ENCODE peak calls at places on chromosome 20, in seven cellular contexts. R is right atrium auricular region; O is mesenteric fat pad; Y is CD8-positive, alpha-beta T cell; C is hypothalamus; M is glutamatergic neuron; V is stimulated activated CD8-positive, alpha-beta memory T cell treated with anti-CD3 and anti-CD28 coated beads, Interleukin-2, amount 100 ng/mL, for 48 hours. H is an unnamed sample.
A peak's percentile ranks its signal among the peaks of the same experiment; 100 is the strongest.

GRCh38 chr20:62702886-62703852 is 5.5 kb upstream of the NTSR1 start:
- DNase-seq in O (no peak), C (no peak), V (no peak), M (peak; percentile 8), R (no peak), Y (no peak), H (no peak)

GRCh38 chr20:52340036-52340634 is 148.6 kb upstream of the ZFP64 start:
- DNase-seq in R (no peak), O (no peak), C (no peak), V (no peak), M (no peak), Y (no peak), H (no peak)

GRCh38 chr20:23132293-23132929 is 46.3 kb upstream of the CD93 start:
- DNase-seq in O (peak; percentile 72), M (no peak), V (no peak), R (no peak), C (no peak), Y (no peak), H (no peak)

GRCh38 chr20:58433759-58434158 is 44.7 kb downstream of the VAPB start:
- DNase-seq in O (no peak), C (no peak), M (no peak), R (no peak), Y (no peak), V (no peak), H (no peak)

GRCh38 chr20:14865169-14865568 is 527.8 kb upstream of the FLRT3 start:
- DNase-seq in R (no peak), C (no peak), M (no peak), O (no peak), Y (no peak), V (no peak), H (no peak)

GRCh38 chr20:45487231-45487635 is 17.7 kb downstream of the WFDC2 start:
- DNase-seq in R (no peak), V (no peak), Y (no peak), O (no peak), M (peak; percentile 53), C (no peak), H (no peak)

GRCh38 chr20:39960522-39961420 is 728.3 kb downstream of the MAFB start:
- DNase-seq in V (no peak), M (peak; percentile 47), O (no peak), R (peak; percentile 59), C (no peak), Y (no peak), H (no peak)

GRCh38 chr20:52420805-52421204 is 229.2 kb upstream of the ZFP64 start:
- DNase-seq in O (no peak), C (no peak), V (no peak), M (no peak), R (no peak), Y (no peak), H (no peak)

GRCh38 chr20:48782901-48783308 is 44.9 kb downstream of the PREX1 start:
- DNase-seq in R (no peak), O (no peak), M (no peak), Y (no peak), V (no peak), C (no peak), H (no peak)

GRCh38 chr20:53901064-53901463 is 169.3 kb downstream of the BCAS1 start:
- DNase-seq in C (no peak), V (no peak), Y (no peak), O (no peak), R (no peak), M (no peak), H (no peak)

H was measured in dorsolateral prefrontal cortex.